ENCODE peak calls at places on chromosome 13, in five cellular contexts. V is CD4-positive, CD25-positive, alpha-beta regulatory T cell; I is spleen; P is thoracic aorta; U is mesendoderm. N is an unnamed sample.

GRCh38 chr13:20175406-20175794 is 14.5 kb upstream of the GJA3 start:
- DNase-seq in V (no peak), P (no peak), I (no peak), U (no peak), N (no peak)

GRCh38 chr13:40076765-40077362 is 421.4 kb downstream of the COG6 start:
- DNase-seq in U (no peak), I (no peak), P (no peak), V (no peak), N (no peak)

GRCh38 chr13:43785681-43786471 is 896 bp downstream of the ENOX1 start:
- DNase-seq in P (peak), U (peak), I (peak), V (peak), N (peak)

GRCh38 chr13:51590966-51591627 is 6.8 kb downstream of the WDFY2 start:
- DNase-seq in V (no peak), P (no peak), I (no peak), U (peak), N (no peak)

GRCh38 chr13:51152713-51153112 is 41.6 kb upstream of the C13orf42 start:
- DNase-seq in U (peak), P (no peak), I (no peak), V (no peak), N (no peak)

GRCh38 chr13:93266681-93267080 is 40.1 kb downstream of the GPC6 start:
- DNase-seq in V (no peak), P (no peak), U (no peak), I (no peak), N (no peak)

GRCh38 chr13:20405691-20406090 is 120.0 kb downstream of the CRYL1 start:
- DNase-seq in I (no peak), U (peak), P (no peak), V (no peak), N (no peak)

GRCh38 chr13:91740811-91741210 is 342.4 kb downstream of the GPC5 start:
- DNase-seq in P (no peak), V (no peak), I (no peak), U (no peak), N (no peak)

GRCh38 chr13:49063526-49063925 is 87.8 kb downstream of the FNDC3A start:
- DNase-seq in V (no peak), P (no peak), U (peak), I (no peak), N (no peak)

GRCh38 chr13:45626731-45627374 is 11.3 kb upstream of the ERICH6B start:
- DNase-seq in V (no peak), I (no peak), U (peak), P (no peak), N (no peak)

GRCh38 chr13:29886446-29886845 is 36.0 kb upstream of the UBL3 start:
- DNase-seq in I (no peak), U (no peak), V (peak), P (no peak), N (no peak)

GRCh38 chr13:109922518-109922917 is 136.1 kb upstream of the IRS2 start:
- DNase-seq in V (no peak), U (no peak), P (no peak), I (no peak), N (no peak)

GRCh38 chr13:26616126-26616525 is 58.6 kb downstream of the WASF3 start:
- DNase-seq in V (no peak), P (no peak), U (no peak), I (no peak), N (no peak)

GRCh38 chr13:23570099-23570926 is at the start of gene TNFRSF19:
- DNase-seq in U (peak), P (no peak), V (no peak), I (no peak), N (peak)

GRCh38 chr13:20475927-20476691 is 49.5 kb downstream of the CRYL1 start:
- DNase-seq in U (peak), I (peak), P (no peak), V (peak), N (peak)

GRCh38 chr13:113633485-113633873 is 24.5 kb downstream of the ATP4B start:
- DNase-seq in V (no peak), I (peak), U (no peak), P (no peak), N (no peak)

GRCh38 chr13:96963786-96964475 is 30.3 kb downstream of the OXGR1 start:
- DNase-seq in U (no peak), P (no peak), I (no peak), V (no peak), N (no peak)

GRCh38 chr13:63421113-63421512 is 2005.5 kb upstream of the PCDH20 start:
- DNase-seq in I (no peak), P (no peak), V (no peak), U (no peak), N (no peak)

GRCh38 chr13:97257800-97258799 is 36.0 kb downstream of the MBNL2 start:
- DNase-seq in U (peak), I (no peak), V (peak), P (peak), N (peak)

GRCh38 chr13:30752201-30752797 is 17.0 kb downstream of the ALOX5AP start:
- DNase-seq in U (no peak), I (no peak), V (no peak), P (no peak), N (no peak)

GRCh38 chr13:26024558-26024957 is 27.3 kb downstream of the SHISA2 start:
- DNase-seq in P (no peak), V (no peak), I (no peak), U (no peak), N (no peak)

GRCh38 chr13:30934381-30934780 is 1.9 kb downstream of the TEX26 start:
- DNase-seq in U (peak), V (no peak), P (no peak), I (no peak), N (no peak)

GRCh38 chr13:30718661-30719520 is 16.5 kb upstream of the ALOX5AP start:
- DNase-seq in P (no peak), U (no peak), V (no peak), I (no peak), N (no peak)

GRCh38 chr13:110023729-110024645 is 237.6 kb upstream of the IRS2 start:
- DNase-seq in V (no peak), U (no peak), I (no peak), P (peak), N (no peak)

GRCh38 chr13:48126944-48127814 is 32.3 kb upstream of the MED4 start:
- DNase-seq in P (peak), V (peak), I (no peak), U (peak), N (peak)

GRCh38 chr13:20127563-20128458 is 33.0 kb downstream of the GJA3 start:
- DNase-seq in U (peak), V (peak), I (peak), P (no peak), N (peak)

GRCh38 chr13:48656621-48657020 is 2.9 kb downstream of the CYSLTR2 start:
- DNase-seq in P (no peak), U (no peak), V (no peak), I (no peak), N (no peak)

GRCh38 chr13:81927347-81927746 is 1586.4 kb upstream of the SPRY2 start:
- DNase-seq in V (no peak), I (no peak), U (peak), P (no peak), N (no peak)

GRCh38 chr13:106493569-106493968 is 41.9 kb downstream of the EFNB2 start:
- DNase-seq in U (no peak), V (no peak), P (no peak), I (no peak), N (no peak)

GRCh38 chr13:42377640-42378382 is 105.9 kb downstream of the AKAP11 start:
- DNase-seq in P (no peak), I (no peak), U (peak), V (peak), N (peak)

GRCh38 chr13:45333973-45334922 is 6.7 kb downstream of the TPT1 start:
- DNase-seq in U (no peak), V (peak), P (no peak), I (no peak), N (peak)

GRCh38 chr13:58018865-58019264 is 387.3 kb downstream of the PCDH17 start:
- DNase-seq in I (no peak), V (no peak), P (no peak), U (no peak), N (no peak)

GRCh38 chr13:110548891-110549794 is 12.4 kb downstream of the RAB20 start:
- DNase-seq in I (peak), V (no peak), P (no peak), U (peak), N (no peak)

GRCh38 chr13:40895715-40896184 is 106.3 kb downstream of the SLC25A15 start:
- DNase-seq in P (no peak), U (no peak), V (no peak), I (no peak), N (peak)

GRCh38 chr13:101523154-101523669 is 70.7 kb downstream of the ITGBL1 start:
- DNase-seq in I (no peak), V (no peak), U (no peak), P (no peak), N (no peak)

GRCh38 chr13:43516401-43516826 is 270.4 kb downstream of the ENOX1 start:
- DNase-seq in P (no peak), I (no peak), U (no peak), V (no peak), N (no peak)

GRCh38 chr13:78680064-78680463 is 21.1 kb upstream of the OBI1 start:
- DNase-seq in P (no peak), V (no peak), I (no peak), U (no peak), N (no peak)

DNA sequence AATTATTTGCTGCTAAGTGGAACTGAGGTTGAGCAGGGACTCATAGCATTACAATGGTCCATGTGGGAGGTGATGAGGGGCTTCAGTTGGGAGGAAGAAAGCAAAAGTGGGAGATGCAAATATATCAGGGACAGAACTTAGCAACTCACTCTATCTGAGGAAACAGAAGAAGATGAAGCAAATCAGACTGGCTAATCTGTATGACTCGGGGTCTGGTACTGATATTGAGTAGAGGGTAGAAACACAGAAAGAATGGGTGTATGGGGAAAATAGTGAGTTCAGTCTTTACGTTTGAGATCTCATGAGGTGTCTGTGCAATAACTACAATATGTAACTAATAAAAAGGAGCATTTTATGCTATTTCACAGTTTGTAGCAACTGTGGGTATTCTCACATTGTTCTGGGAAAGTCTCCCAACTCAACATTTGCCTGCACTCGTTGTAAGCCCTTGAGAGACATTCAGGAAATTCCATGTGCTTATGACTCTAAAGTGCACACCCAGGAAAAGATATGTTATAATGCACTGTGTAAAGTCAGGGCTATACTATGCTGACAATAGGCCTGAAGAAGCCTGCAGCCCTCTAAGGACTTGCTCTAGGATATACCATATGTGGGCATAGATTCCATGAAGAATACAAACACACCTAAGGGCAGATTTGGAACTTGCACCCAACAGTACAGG is 183.5 kb downstream of the SPRY2 start:
- DNase-seq in V (no peak), P (no peak), I (no peak), U (no peak), N (no peak)
- H3K27ac ChIP-seq in V (no peak), P (no peak), I (no peak), U (no peak), N (no peak)

GRCh38 chr13:72201726-72202125 is 334.7 kb upstream of the DACH1 start:
- DNase-seq in P (no peak), U (no peak), V (no peak), I (no peak), N (no peak)
- H3K4me3 ChIP-seq in P (no peak), U (no peak), V (no peak), I (no peak), N (no peak)

DNA sequence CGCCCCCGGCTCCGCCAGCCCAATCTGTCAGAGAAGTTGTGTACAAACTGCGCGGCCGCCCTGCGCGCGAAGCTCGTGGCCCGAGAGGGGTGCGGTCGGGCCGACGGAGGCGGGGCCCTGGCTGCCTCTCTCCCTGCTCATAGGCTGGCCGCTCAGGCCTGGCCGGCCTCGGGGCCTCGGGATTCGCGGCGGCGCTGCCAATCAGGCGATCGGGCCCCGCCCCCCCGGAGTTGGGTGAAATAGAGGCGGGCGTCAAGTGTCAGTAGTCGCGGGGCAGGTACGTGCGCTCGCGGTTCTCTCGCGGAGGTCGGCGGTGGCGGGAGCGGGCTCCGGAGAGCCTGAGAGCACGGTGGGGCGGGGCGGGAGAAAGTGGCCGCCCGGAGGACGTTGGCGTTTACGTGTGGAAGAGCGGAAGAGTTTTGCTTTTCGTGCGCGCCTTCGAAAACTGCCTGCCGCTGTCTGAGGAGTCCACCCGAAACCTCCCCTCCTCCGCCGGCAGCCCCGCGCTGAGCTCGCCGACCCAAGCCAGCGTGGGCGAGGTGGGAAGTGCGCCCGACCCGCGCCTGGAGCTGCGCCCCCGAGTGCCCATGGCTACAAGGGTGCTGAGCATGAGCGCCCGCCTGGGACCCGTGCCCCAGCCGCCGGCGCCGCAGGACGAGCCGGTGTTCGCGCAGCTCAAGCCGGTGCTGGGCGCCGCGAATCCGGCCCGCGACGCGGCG is at the start of gene KLF5:
- DNase-seq in P (peak), U (peak), I (peak), V (peak), N (peak)
- H3K27ac ChIP-seq in P (peak), U (peak), I (peak), V (no peak), N (peak)

GRCh38 chr13:21672811-21673591 is 2.1 kb downstream of the FGF9 start:
- DNase-seq in U (no peak), I (no peak), V (no peak), P (no peak), N (peak)

GRCh38 chr13:21673592-21674270 is 2.9 kb downstream of the FGF9 start:
- DNase-seq in U (peak), I (peak), P (no peak), V (peak), N (peak)

GRCh38 chr13:21670883-21671792 is at the start of gene FGF9:
- DNase-seq in U (peak), V (peak), I (peak), P (no peak), N (peak)

GRCh38 chr13:21670006-21670882 is 629 bp upstream of the FGF9 start:
- DNase-seq in P (no peak), V (peak), I (peak), U (peak), N (peak)

DNA sequence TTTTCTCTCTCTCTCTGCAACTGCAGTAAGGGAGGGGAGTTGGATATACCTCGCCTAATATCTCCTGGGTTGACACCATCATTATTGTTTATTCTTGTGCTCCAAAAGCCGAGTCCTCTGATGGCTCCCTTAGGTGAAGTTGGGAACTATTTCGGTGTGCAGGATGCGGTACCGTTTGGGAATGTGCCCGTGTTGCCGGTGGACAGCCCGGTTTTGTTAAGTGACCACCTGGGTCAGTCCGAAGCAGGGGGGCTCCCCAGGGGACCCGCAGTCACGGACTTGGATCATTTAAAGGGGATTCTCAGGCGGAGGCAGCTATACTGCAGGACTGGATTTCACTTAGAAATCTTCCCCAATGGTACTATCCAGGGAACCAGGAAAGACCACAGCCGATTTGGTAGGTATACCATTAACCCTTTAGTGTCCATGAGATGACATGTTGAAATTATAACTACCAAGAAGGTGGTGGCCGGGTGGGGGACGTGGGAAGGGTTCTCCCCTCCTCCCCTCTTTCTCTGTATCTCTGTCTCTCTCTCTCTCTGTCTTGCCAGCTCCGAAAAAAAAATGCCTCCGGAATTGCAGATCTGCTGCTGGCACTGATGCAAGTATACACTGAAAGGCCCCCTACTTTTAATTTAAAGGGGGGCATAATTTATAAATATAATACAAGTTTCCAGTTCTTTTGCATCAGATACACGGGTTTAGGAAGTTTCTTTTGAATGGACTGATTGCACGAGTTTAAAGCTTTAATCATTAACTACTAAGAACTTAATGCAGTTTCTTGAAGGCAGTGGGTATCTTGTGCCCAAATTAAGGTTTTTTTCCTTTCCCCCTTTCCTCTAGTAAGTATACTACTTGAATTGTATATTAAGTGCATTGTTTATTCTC is 1.2 kb downstream of the FGF9 start:
- DNase-seq in U (no peak), V (no peak), I (no peak), P (no peak), N (peak)
- H3K4me3 ChIP-seq in U (no peak), V (peak), I (peak), P (peak), N (peak)

GRCh38 chr13:32036762-32037161 is 5.2 kb downstream of the FRY start:
- DNase-seq in U (no peak), I (no peak), V (no peak), P (no peak), N (peak)

GRCh38 chr13:32037471-32037870 is 5.9 kb downstream of the FRY start:
- DNase-seq in V (no peak), U (no peak), P (no peak), I (no peak), N (no peak)

GRCh38 chr13:32036131-32036695 is 4.6 kb downstream of the FRY start:
- DNase-seq in U (no peak), V (no peak), I (no peak), P (no peak), N (peak)

GRCh38 chr13:32033744-32034143 is 2.2 kb downstream of the FRY start:
- DNase-seq in V (no peak), I (no peak), U (no peak), P (no peak), N (no peak)

GRCh38 chr13:32035701-32036100 is 4.1 kb downstream of the FRY start:
- DNase-seq in V (no peak), P (no peak), I (no peak), U (no peak), N (no peak)
- H3K27ac ChIP-seq in V (no peak), P (peak), I (peak), U (no peak), N (no peak)

GRCh38 chr13:59446391-59446790 is 717.3 kb downstream of the DIAPH3 start:
- DNase-seq in V (no peak), I (no peak), U (no peak), P (no peak), N (no peak)
- H3K4me3 ChIP-seq in V (no peak), I (no peak), U (no peak), P (no peak), N (no peak)

GRCh38 chr13:46666727-46667456 is 113.9 kb downstream of the LRCH1 start:
- DNase-seq in P (no peak), U (peak), V (no peak), I (no peak), N (no peak)
- H3K27ac ChIP-seq in P (peak), U (peak), V (peak), I (peak), N (peak)

GRCh38 chr13:28046981-28047380 is 53.4 kb downstream of the FLT3 start:
- DNase-seq in P (no peak), U (no peak), I (no peak), V (no peak), N (no peak)

GRCh38 chr13:28045861-28046260 is 54.5 kb downstream of the FLT3 start:
- DNase-seq in I (no peak), P (no peak), V (no peak), U (no peak), N (no peak)

GRCh38 chr13:28048768-28049167 is 51.6 kb downstream of the FLT3 start:
- DNase-seq in U (no peak), I (no peak), V (no peak), P (no peak), N (no peak)

GRCh38 chr13:28049215-28049614 is 51.2 kb downstream of the FLT3 start:
- DNase-seq in I (no peak), U (no peak), P (no peak), V (no peak), N (no peak)

GRCh38 chr13:28047784-28048388 is 52.5 kb downstream of the FLT3 start:
- DNase-seq in V (peak), U (no peak), P (no peak), I (no peak), N (no peak)
- H3K4me3 ChIP-seq in V (no peak), U (no peak), P (no peak), I (no peak), N (no peak)

GRCh38 chr13:94322925-94323324 is 156.6 kb downstream of the DCT start:
- DNase-seq in V (no peak), P (no peak), I (no peak), U (no peak), N (no peak)

GRCh38 chr13:94325148-94325528 is 154.3 kb downstream of the DCT start:
- DNase-seq in I (no peak), V (no peak), P (no peak), U (no peak), N (no peak)

GRCh38 chr13:94325660-94326059 is 153.8 kb downstream of the DCT start:
- DNase-seq in I (no peak), P (no peak), U (peak), V (no peak), N (no peak)

GRCh38 chr13:94324409-94325147 is 154.9 kb downstream of the DCT start:
- DNase-seq in P (no peak), V (no peak), I (no peak), U (peak), N (no peak)

GRCh38 chr13:94323746-94324408 is 155.6 kb downstream of the DCT start:
- DNase-seq in P (no peak), I (no peak), U (peak), V (peak), N (peak)
- H3K27ac ChIP-seq in P (no peak), I (peak), U (peak), V (peak), N (peak)